ENCODE peak calls at places on chromosomes 6 and 20, in six cellular contexts. U is testis, N is body of pancreas, H is psoas muscle, K is heart right ventricle, R is aorta. Z is an unnamed sample. For H3K36me3 and H3K9me3, the result is how much of the 10 kb centered on the place peaks cover.

GRCh38 chr6:166640342-166641043 is 13.4 kb upstream of the RPS6KA2 start:
- DNase-seq in U (no peak), N (no peak), H (no peak), K (peak), R (no peak), Z (no peak)

GRCh38 chr6:109379706-109380105 is 2.6 kb downstream of the CD164 start:
- DNase-seq in U (no peak), N (no peak), H (no peak), K (no peak), R (no peak), Z (no peak)

GRCh38 chr6:35165630-35166071 is 24.5 kb upstream of the TCP11 start:
- DNase-seq in U (no peak), N (peak), H (no peak), K (no peak), R (no peak), Z (no peak)

GRCh38 chr6:39425346-39426056 is 103.0 kb upstream of the KCNK16 start:
- DNase-seq in U (no peak), N (no peak), H (no peak), K (no peak), R (no peak), Z (no peak)

GRCh38 chr6:36386495-36387439 is 702 bp downstream of the ETV7 start:
- DNase-seq in U (peak), N (peak), H (no peak), K (peak), R (peak), Z (no peak)

GRCh38 chr20:62409935-62410741 is 3.1 kb upstream of the CABLES2 start:
- DNase-seq in U (peak), N (peak), H (peak), K (peak), R (no peak), Z (no peak)

GRCh38 chr6:30321692-30322388 is 4.9 kb upstream of the TRIM39 start:
- DNase-seq in U (no peak), N (no peak), H (no peak), K (no peak), R (no peak), Z (no peak)

GRCh38 chr6:136403166-136403980 is 113.7 kb upstream of the BCLAF1 start:
- DNase-seq in U (peak), N (no peak), H (no peak), K (no peak), R (no peak), Z (no peak)

GRCh38 chr20:845226-845868 is 11.8 kb downstream of the FAM110A start:
- DNase-seq in U (no peak), N (no peak), H (no peak), K (no peak), R (no peak), Z (no peak)

GRCh38 chr20:11849976-11850670 is 67.6 kb upstream of the BTBD3 start:
- DNase-seq in U (peak), N (no peak), H (peak), K (no peak), R (no peak), Z (no peak)

GRCh38 chr6:152453421-152453820 is 183.7 kb downstream of the SYNE1 start:
- DNase-seq in U (no peak), N (no peak), H (no peak), K (no peak), R (no peak), Z (no peak)

GRCh38 chr20:11912013-11912663 is 5.6 kb upstream of the BTBD3 start:
- DNase-seq in U (no peak), N (no peak), H (no peak), K (no peak), R (no peak), Z (no peak)

GRCh38 chr20:58246346-58246745 is 17.9 kb upstream of the ANKRD60 start:
- DNase-seq in U (no peak), N (no peak), H (no peak), K (no peak), R (no peak), Z (no peak)

GRCh38 chr6:145087034-145087433 is 648.3 kb downstream of the EPM2A start:
- DNase-seq in U (no peak), N (no peak), H (no peak), K (no peak), R (no peak), Z (no peak)

GRCh38 chr6:20160541-20161283 is 51.6 kb downstream of the MBOAT1 start:
- DNase-seq in U (no peak), N (no peak), H (no peak), K (no peak), R (no peak), Z (no peak)

GRCh38 chr20:51860015-51860882 is 57.9 kb upstream of the SALL4 start:
- DNase-seq in U (no peak), N (no peak), H (no peak), K (no peak), R (no peak), Z (no peak)

GRCh38 chr6:168355716-168356522 is 36.3 kb upstream of the DACT2 start:
- DNase-seq in U (peak), N (peak), H (peak), K (peak), R (no peak), Z (peak)

GRCh38 chr6:81997091-81997926 is 244.8 kb upstream of the TENT5A start:
- DNase-seq in U (no peak), N (no peak), H (no peak), K (no peak), R (no peak), Z (no peak)

GRCh38 chr6:14728396-14729024 is 517.4 kb upstream of the JARID2 start:
- DNase-seq in U (peak), N (no peak), H (peak), K (no peak), R (peak), Z (peak)

GRCh38 chr20:33992923-33993799 is 550 bp upstream of the RALY start:
- DNase-seq in U (peak), N (peak), H (peak), K (peak), R (peak), Z (peak)

GRCh38 chr20:41175201-41175651 is 37.9 kb downstream of the PLCG1 start:
- DNase-seq in U (peak), N (no peak), H (peak), K (peak), R (no peak), Z (no peak)

GRCh38 chr20:4091332-4092135 is 76.2 kb upstream of the RNF24 start:
- DNase-seq in U (peak), N (peak), H (peak), K (peak), R (peak), Z (peak)

GRCh38 chr6:88704980-88705379 is 258.4 kb downstream of the RNGTT start:
- DNase-seq in U (no peak), N (no peak), H (no peak), K (no peak), R (no peak), Z (no peak)

GRCh38 chr20:278607-279571 is 11.7 kb downstream of the C20orf96 start:
- DNase-seq in U (peak), N (no peak), H (no peak), K (peak), R (no peak), Z (no peak)

GRCh38 chr20:19940945-19941590 is 76.1 kb upstream of the NAA20 start:
- DNase-seq in U (peak), N (no peak), H (no peak), K (no peak), R (no peak), Z (no peak)

GRCh38 chr20:11143481-11143880 is 469.7 kb upstream of the JAG1 start:
- DNase-seq in U (no peak), N (no peak), H (no peak), K (no peak), R (no peak), Z (no peak)

GRCh38 chr6:12039540-12040459 is 27.7 kb downstream of the HIVEP1 start:
- DNase-seq in U (no peak), N (peak), H (no peak), K (no peak), R (no peak), Z (no peak)

GRCh38 chr6:121520337-121521163 is 85.1 kb downstream of the GJA1 start:
- DNase-seq in U (no peak), N (no peak), H (no peak), K (no peak), R (no peak), Z (no peak)

GRCh38 chr20:62861732-62862336 is at the start of gene TCFL5:
- DNase-seq in U (peak), N (peak), H (peak), K (peak), R (peak), Z (peak)

GRCh38 chr20:37911838-37912273 is 8.9 kb downstream of the VSTM2L start:
- DNase-seq in U (peak), N (peak), H (peak), K (peak), R (no peak), Z (no peak)

GRCh38 chr6:111992851-111993250 is 61.1 kb upstream of the CCN6 start:
- DNase-seq in U (no peak), N (no peak), H (no peak), K (no peak), R (no peak), Z (no peak)

GRCh38 chr20:43749734-43750294 is 23.0 kb upstream of the GTSF1L start:
- DNase-seq in U (peak), N (peak), H (peak), K (peak), R (peak), Z (peak)

GRCh38 chr6:26416288-26416687 is 14.2 kb downstream of the BTN3A1 start:
- DNase-seq in U (no peak), N (no peak), H (no peak), K (no peak), R (no peak), Z (no peak)

GRCh38 chr6:26415036-26415614 is 13.1 kb downstream of the BTN3A1 start:
- DNase-seq in U (no peak), N (no peak), H (no peak), K (no peak), R (no peak), Z (no peak)

GRCh38 chr6:26412954-26413353 is 10.9 kb downstream of the BTN3A1 start:
- DNase-seq in U (no peak), N (no peak), H (no peak), K (peak), R (no peak), Z (no peak)

GRCh38 chr6:26415791-26416190 is 13.7 kb downstream of the BTN3A1 start:
- DNase-seq in U (no peak), N (no peak), H (no peak), K (no peak), R (no peak), Z (no peak)

GRCh38 chr6:26414281-26414680 is 12.2 kb downstream of the BTN3A1 start:
- DNase-seq in U (no peak), N (no peak), H (no peak), K (no peak), R (no peak), Z (no peak)
- H3K36me3 ChIP-seq in U (under half), N (under half), H (under half), K (under half), R (under half), Z (under half)

GRCh38 chr20:49283703-49284625 is 6.1 kb upstream of the ZNFX1 start:
- DNase-seq in U (no peak), N (no peak), H (no peak), K (no peak), R (no peak), Z (no peak)

GRCh38 chr20:49282584-49283171 is 4.8 kb upstream of the ZNFX1 start:
- DNase-seq in U (no peak), N (no peak), H (no peak), K (no peak), R (no peak), Z (no peak)

GRCh38 chr20:49281913-49282467 is 4.1 kb upstream of the ZNFX1 start:
- DNase-seq in U (no peak), N (no peak), H (no peak), K (no peak), R (no peak), Z (no peak)

GRCh38 chr20:49284818-49285217 is 7.0 kb upstream of the ZNFX1 start:
- DNase-seq in U (no peak), N (no peak), H (no peak), K (no peak), R (no peak), Z (no peak)

DNA sequence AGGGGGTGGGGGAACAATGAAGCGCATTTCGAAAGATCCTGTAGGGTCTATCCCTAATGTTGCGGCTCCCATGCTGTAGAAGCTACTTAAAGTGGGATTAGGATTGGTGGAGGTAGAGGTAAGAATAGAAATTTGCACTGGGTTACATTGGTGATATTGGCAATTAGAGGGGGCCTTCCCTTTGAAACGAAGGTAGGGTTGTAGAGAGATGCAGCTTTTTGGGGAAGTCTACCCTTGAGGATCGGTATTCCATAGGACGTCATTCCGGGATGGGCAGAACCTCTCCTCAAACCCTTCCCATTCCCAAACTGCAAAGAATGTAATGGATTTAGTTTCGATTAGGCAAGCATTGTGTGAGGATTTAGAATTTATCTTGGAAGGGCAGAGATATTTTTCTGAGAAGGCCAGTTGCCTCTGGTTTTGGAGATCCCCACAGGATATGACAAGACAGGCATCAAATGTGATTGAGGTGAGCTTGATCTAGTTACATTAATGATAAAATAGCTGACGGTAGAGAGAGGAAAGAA is 5.4 kb upstream of the ZNFX1 start:
- DNase-seq in U (no peak), N (no peak), H (no peak), K (no peak), R (no peak), Z (no peak)
- H3K9me3 ChIP-seq in U (under half), N (under half), H (under half), K (half or more), R (under half), Z (under half)

GRCh38 chr20:47274449-47275108 is 81.9 kb downstream of the ZMYND8 start:
- DNase-seq in U (no peak), N (no peak), H (no peak), K (no peak), R (no peak), Z (no peak)

GRCh38 chr20:47272893-47273590 is 83.5 kb downstream of the ZMYND8 start:
- DNase-seq in U (peak), N (peak), H (no peak), K (peak), R (no peak), Z (no peak)

GRCh38 chr20:47271216-47271615 is 85.3 kb downstream of the ZMYND8 start:
- DNase-seq in U (no peak), N (no peak), H (no peak), K (no peak), R (no peak), Z (no peak)

GRCh38 chr20:47275548-47275947 is 81.0 kb downstream of the ZMYND8 start:
- DNase-seq in U (no peak), N (no peak), H (no peak), K (no peak), R (no peak), Z (no peak)

GRCh38 chr20:47273591-47274235 is 82.8 kb downstream of the ZMYND8 start:
- DNase-seq in U (no peak), N (no peak), H (no peak), K (no peak), R (no peak), Z (no peak)
- H3K36me3 ChIP-seq in U (under half), N (under half), H (under half), K (under half), R (under half), Z (under half)

GRCh38 chr6:24673625-24674024 is 6.7 kb downstream of the ACOT13 start:
- DNase-seq in U (no peak), N (no peak), H (no peak), K (no peak), R (no peak), Z (no peak)
- H3K9me3 ChIP-seq in U (under half), N (under half), H (under half), K (under half), R (under half), Z (under half)

GRCh38 chr20:18548465-18548864 is 18.8 kb upstream of the SMIM26 start:
- DNase-seq in U (no peak), N (no peak), H (no peak), K (no peak), R (no peak), Z (no peak)

GRCh38 chr20:18543216-18543615 is 24.0 kb upstream of the SMIM26 start:
- DNase-seq in U (no peak), N (no peak), H (no peak), K (no peak), R (no peak), Z (no peak)

GRCh38 chr20:18545566-18545965 is 21.7 kb upstream of the SMIM26 start:
- DNase-seq in U (no peak), N (no peak), H (no peak), K (no peak), R (no peak), Z (no peak)

GRCh38 chr20:18541741-18542140 is 25.5 kb upstream of the SMIM26 start:
- DNase-seq in U (no peak), N (no peak), H (no peak), K (no peak), R (no peak), Z (no peak)

DNA sequence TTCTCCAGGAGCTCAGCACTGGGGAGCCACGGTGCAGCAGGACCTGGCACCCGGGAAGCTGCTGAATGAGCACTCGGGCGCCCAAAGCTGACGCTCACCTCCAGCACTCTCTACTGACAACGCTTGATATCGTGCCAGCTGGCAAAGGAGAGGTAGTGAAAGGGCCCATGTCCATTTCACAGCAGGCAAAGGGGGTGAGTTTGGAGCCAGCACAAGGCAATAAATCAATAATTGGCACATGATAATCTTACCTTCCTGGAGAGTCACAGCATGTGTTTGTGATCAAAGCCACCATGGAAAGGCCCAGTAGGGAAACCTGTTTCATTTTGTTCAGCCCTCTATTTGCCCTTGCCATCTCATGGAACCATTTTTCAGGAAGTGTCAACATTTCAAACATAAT is 23.3 kb upstream of the SMIM26 start:
- DNase-seq in U (no peak), N (peak), H (no peak), K (peak), R (no peak), Z (peak)
- H3K36me3 ChIP-seq in U (under half), N (under half), H (half or more), K (under half), R (under half), Z (under half)

GRCh38 chr6:140544431-140544830 is 1170.0 kb upstream of the CITED2 start:
- DNase-seq in U (no peak), N (no peak), H (no peak), K (no peak), R (no peak), Z (no peak)
- H3K9me3 ChIP-seq in U (under half), N (under half), H (under half), K (under half), R (under half), Z (under half)

Z was measured in right lobe of liver.